ENCODE peak calls at places on chromosomes 2 and 18, in four cellular contexts. O is stromal cell of bone marrow; G is PC-3; H is CD8-positive, alpha-beta memory T cell. Y is an unnamed sample.
A peak's percentile ranks its signal among the peaks of the same experiment; 100 is the strongest.

GRCh38 chr2:43832457-43832856 is 6.2 kb downstream of the ABCG5 start:
- DNase-seq in H (no peak), O (peak; percentile 6), G (peak; percentile 19), Y (peak; percentile 56)

GRCh38 chr2:57880967-57881366 is 165.6 kb upstream of the VRK2 start:
- DNase-seq in G (peak; percentile 23), O (no peak), H (no peak), Y (no peak)

GRCh38 chr2:201793631-201794030 is 12.7 kb upstream of the CDK15 start:
- DNase-seq in H (no peak), G (no peak), O (no peak), Y (peak; percentile 32)

GRCh38 chr18:79847606-79848293 is 50.0 kb downstream of the KCNG2 start:
- DNase-seq in H (no peak), G (no peak), O (no peak), Y (no peak)

GRCh38 chr2:127080226-127080940 is 26.6 kb downstream of the BIN1 start:
- DNase-seq in H (peak; percentile 56), G (no peak), O (no peak), Y (no peak)

GRCh38 chr2:67871696-67872320 is 191.0 kb downstream of the C1D start:
- DNase-seq in H (no peak), G (peak; percentile 87), O (peak; percentile 78), Y (peak; percentile 24)

GRCh38 chr2:54455584-54456525 is at the start of gene SPTBN1:
- DNase-seq in H (no peak), G (peak; percentile 66), O (peak; percentile 81), Y (peak; percentile 53)

GRCh38 chr2:113894156-113894743 is 4.4 kb downstream of the ACTR3 start:
- DNase-seq in O (peak; percentile 95), H (no peak), G (peak; percentile 95), Y (peak; percentile 86)

GRCh38 chr2:153873062-153874048 is 1.6 kb downstream of the GALNT13 start:
- DNase-seq in G (no peak), O (no peak), H (no peak), Y (no peak)

GRCh38 chr18:51575171-51575570 is 377.7 kb upstream of the MEX3C start:
- DNase-seq in H (no peak), O (no peak), G (no peak), Y (peak; percentile 72)

GRCh38 chr2:218806346-218806978 is 24.5 kb downstream of the CYP27A1 start:
- DNase-seq in H (no peak), G (peak; percentile 79), O (peak; percentile 99), Y (peak; percentile 89)

GRCh38 chr18:70146174-70146573 is 59.3 kb downstream of the RTTN start:
- DNase-seq in G (no peak), H (no peak), O (no peak), Y (no peak)

GRCh38 chr18:36354989-36355388 is 57.5 kb downstream of the FHOD3 start:
- DNase-seq in O (peak; percentile 91), H (no peak), G (peak; percentile 68), Y (peak; percentile 58)

GRCh38 chr18:67514901-67515540 is 1.5 kb downstream of the DSEL start:
- DNase-seq in G (peak; percentile 38), O (no peak), H (peak; percentile 5), Y (no peak)

GRCh38 chr2:128797533-128797932 is 478.9 kb upstream of the HS6ST1 start:
- DNase-seq in O (no peak), H (no peak), G (no peak), Y (no peak)

GRCh38 chr18:70058916-70059315 is 111.2 kb upstream of the CD226 start:
- DNase-seq in O (no peak), G (no peak), H (no peak), Y (no peak)

GRCh38 chr18:56647071-56647470 is 4.1 kb upstream of the WDR7 start:
- DNase-seq in G (no peak), O (no peak), H (no peak), Y (no peak)

GRCh38 chr2:128217671-128218070 is 101.0 kb downstream of the HS6ST1 start:
- DNase-seq in H (no peak), O (no peak), G (peak; percentile 58), Y (no peak)